ENCODE peak calls at places on chromosomes 2 and 18, in four cellular contexts. One of them, this sample, is unnamed.

GRCh38 chr2:23427976-23428375 is 43.0 kb downstream of the KLHL29 start:
- DNase-seq in COR-L47: no peak
- DNase-seq in renal cortical epithelial cell: no peak
- DNase-seq in NCI-H1417: no peak
- DNase-seq in this sample: no peak

GRCh38 chr18:28794459-28795245 is 617.7 kb upstream of the CDH2 start:
- DNase-seq in COR-L47: no peak
- DNase-seq in renal cortical epithelial cell: peak; percentile 56
- DNase-seq in NCI-H1417: no peak
- DNase-seq in this sample: no peak

GRCh38 chr2:150702791-150703190 is 215.3 kb upstream of the RND3 start:
- DNase-seq in COR-L47: no peak
- DNase-seq in renal cortical epithelial cell: no peak
- DNase-seq in NCI-H1417: no peak
- DNase-seq in this sample: no peak

GRCh38 chr2:231513746-231514224 is 16.5 kb downstream of the NMUR1 start:
- DNase-seq in COR-L47: no peak
- DNase-seq in renal cortical epithelial cell: no peak
- DNase-seq in NCI-H1417: no peak
- DNase-seq in this sample: no peak

GRCh38 chr2:130834923-130835765 is 1.6 kb upstream of the ARHGEF4 start:
- DNase-seq in COR-L47: no peak
- DNase-seq in renal cortical epithelial cell: no peak
- DNase-seq in NCI-H1417: peak; percentile 24
- DNase-seq in this sample: peak; percentile 65

GRCh38 chr18:12301263-12302005 is 6.6 kb upstream of the TUBB6 start:
- DNase-seq in COR-L47: no peak
- DNase-seq in renal cortical epithelial cell: no peak
- DNase-seq in NCI-H1417: no peak
- DNase-seq in this sample: no peak

GRCh38 chr2:231679131-231679530 is 29.2 kb upstream of the PTMA start:
- DNase-seq in COR-L47: no peak
- DNase-seq in renal cortical epithelial cell: no peak
- DNase-seq in NCI-H1417: no peak
- DNase-seq in this sample: no peak

GRCh38 chr2:160054984-160055725 is 7.3 kb downstream of the PLA2R1 start:
- DNase-seq in COR-L47: no peak
- DNase-seq in renal cortical epithelial cell: no peak
- DNase-seq in NCI-H1417: no peak
- DNase-seq in this sample: peak; percentile 10

GRCh38 chr18:56709463-56709862 is 58.3 kb downstream of the WDR7 start:
- DNase-seq in COR-L47: no peak
- DNase-seq in renal cortical epithelial cell: peak; percentile 88
- DNase-seq in NCI-H1417: no peak
- DNase-seq in this sample: peak; percentile 90

GRCh38 chr2:116580209-116580608 is 1234.3 kb upstream of the DDX18 start:
- DNase-seq in COR-L47: no peak
- DNase-seq in renal cortical epithelial cell: no peak
- DNase-seq in NCI-H1417: no peak
- DNase-seq in this sample: no peak

This sample was measured in NCI-H69.